ENCODE peak calls at places on chromosome 13, in four cellular contexts. One of them, this sample, is unnamed.

GRCh38 chr13:66225071-66225470 is 1005.1 kb downstream of the PCDH9 start:
- DNase-seq in globus pallidus: no peak
- DNase-seq in amygdala: no peak
- DNase-seq in suprapubic skin: no peak
- DNase-seq in this sample: no peak

GRCh38 chr13:51330741-51331140 is 8.8 kb upstream of the SERPINE3 start:
- DNase-seq in globus pallidus: no peak
- DNase-seq in amygdala: no peak
- DNase-seq in suprapubic skin: no peak
- DNase-seq in this sample: no peak

GRCh38 chr13:75876371-75877050 is 240.4 kb downstream of the LMO7 start:
- DNase-seq in globus pallidus: peak
- DNase-seq in amygdala: peak
- DNase-seq in suprapubic skin: no peak
- DNase-seq in this sample: no peak

GRCh38 chr13:102017248-102017647 is 384.6 kb downstream of the FGF14 start:
- DNase-seq in globus pallidus: no peak
- DNase-seq in amygdala: no peak
- DNase-seq in suprapubic skin: no peak
- DNase-seq in this sample: no peak

GRCh38 chr13:98411617-98412310 is 165.1 kb downstream of the STK24 start:
- DNase-seq in globus pallidus: no peak
- DNase-seq in amygdala: no peak
- DNase-seq in suprapubic skin: no peak
- DNase-seq in this sample: no peak

GRCh38 chr13:43433691-43434121 is 353.1 kb downstream of the ENOX1 start:
- DNase-seq in globus pallidus: no peak
- DNase-seq in amygdala: no peak
- DNase-seq in suprapubic skin: no peak
- DNase-seq in this sample: no peak

GRCh38 chr13:44219808-44220544 is 153.6 kb upstream of the SERP2 start:
- DNase-seq in globus pallidus: no peak
- DNase-seq in amygdala: no peak
- DNase-seq in suprapubic skin: no peak
- DNase-seq in this sample: no peak

GRCh38 chr13:40116008-40116407 is 460.5 kb downstream of the COG6 start:
- DNase-seq in globus pallidus: peak
- DNase-seq in amygdala: no peak
- DNase-seq in suprapubic skin: no peak
- DNase-seq in this sample: no peak

GRCh38 chr13:27038323-27038722 is 133.3 kb downstream of the USP12 start:
- DNase-seq in globus pallidus: no peak
- DNase-seq in amygdala: no peak
- DNase-seq in suprapubic skin: no peak
- DNase-seq in this sample: no peak

This sample was measured in dorsolateral prefrontal cortex.